ENCODE peak calls at places on chromosomes 12 and 14, in six cellular contexts. P, D, T, I, R and W are unnamed samples.

GRCh38 chr12:58341791-58342190 is 400.4 kb downstream of the ATP23 start:
- DNase-seq in P (no peak), D (no peak), T (peak; percentile 34), R (peak; percentile 76), I (peak; percentile 18), W (no peak)

GRCh38 chr12:118544569-118544968 is 168.2 kb downstream of the SUDS3 start:
- DNase-seq in P (no peak), I (no peak), R (peak; percentile 5), D (no peak), T (peak; percentile 90), W (no peak)

GRCh38 chr12:93245543-93245942 is 132.2 kb upstream of the NUDT4 start:
- DNase-seq in I (no peak), R (no peak), P (peak; percentile 28), T (no peak), D (no peak), W (no peak)

GRCh38 chr14:105420976-105421674 is 1.5 kb downstream of the MTA1 start:
- DNase-seq in T (no peak), D (no peak), I (no peak), R (no peak), P (no peak), W (no peak)

GRCh38 chr14:33564774-33565630 is 385.9 kb downstream of the EGLN3 start:
- DNase-seq in T (peak; percentile 88), R (peak; percentile 30), I (no peak), D (no peak), P (no peak), W (no peak)

GRCh38 chr14:98931911-98932310 is 340.1 kb downstream of the BCL11B start:
- DNase-seq in D (no peak), R (no peak), I (no peak), P (peak; percentile 27), T (no peak), W (no peak)

GRCh38 chr14:91116913-91117588 is 3.2 kb downstream of the DGLUCY start:
- DNase-seq in D (no peak), T (no peak), P (no peak), I (no peak), R (no peak), W (no peak)

GRCh38 chr14:65833256-65833880 is 420.8 kb downstream of the FUT8 start:
- DNase-seq in R (peak; percentile 39), D (no peak), P (no peak), T (no peak), I (no peak), W (no peak)

GRCh38 chr12:13257356-13257875 is 60.9 kb downstream of the EMP1 start:
- DNase-seq in I (no peak), T (no peak), P (no peak), R (no peak), D (no peak), W (no peak)

GRCh38 chr12:51926718-51927117 is 19.4 kb downstream of the ACVRL1 start:
- DNase-seq in D (peak; percentile 39), T (peak; percentile 46), P (peak; percentile 25), I (no peak), R (peak; percentile 26), W (no peak)

GRCh38 chr14:30958555-30959407 is 66.7 kb upstream of the AP4S1 start:
- DNase-seq in I (no peak), P (no peak), T (no peak), R (no peak), D (no peak), W (no peak)

GRCh38 chr12:15505616-15506015 is 183.3 kb downstream of the PTPRO start:
- DNase-seq in D (no peak), T (no peak), P (no peak), I (no peak), R (no peak), W (no peak)

GRCh38 chr12:98970210-98970609 is 325.1 kb downstream of the APAF1 start:
- DNase-seq in T (no peak), I (no peak), D (no peak), R (no peak), P (no peak), W (no peak)

GRCh38 chr14:79573486-79573885 is 637.8 kb downstream of the DIO2 start:
- DNase-seq in R (no peak), T (peak; percentile 7), P (no peak), I (no peak), D (no peak), W (no peak)

GRCh38 chr12:93317227-93317626 is 60.5 kb upstream of the NUDT4 start:
- DNase-seq in T (peak; percentile 9), I (no peak), R (no peak), D (no peak), P (no peak), W (no peak)

GRCh38 chr14:22410497-22410896 is 178.5 kb downstream of the DAD1 start:
- DNase-seq in D (no peak), I (no peak), T (no peak), P (no peak), R (no peak), W (no peak)

GRCh38 chr12:2231956-2232355 is 179.2 kb downstream of the CACNA1C start:
- DNase-seq in T (no peak), R (peak; percentile 32), I (no peak), D (no peak), P (no peak), W (no peak)

GRCh38 chr12:70467908-70468733 is 102.0 kb downstream of the KCNMB4 start:
- DNase-seq in I (no peak), P (no peak), R (no peak), T (no peak), D (no peak), W (no peak)

GRCh38 chr12:10673660-10674384 is at the start of gene STYK1:
- DNase-seq in I (no peak), R (peak; percentile 20), P (peak; percentile 50), T (peak; percentile 77), D (peak; percentile 75), W (peak; percentile 50)

GRCh38 chr14:35632276-35633071 is 98.5 kb downstream of the INSM2 start:
- DNase-seq in P (no peak), I (peak; percentile 83), T (no peak), R (peak; percentile 66), D (no peak), W (no peak)

GRCh38 chr12:54471793-54472192 is 1.6 kb downstream of the GTSF1 start:
- DNase-seq in I (no peak), P (no peak), D (no peak), T (no peak), R (no peak), W (no peak)

GRCh38 chr12:129127771-129128170 is 274.5 kb downstream of the GLT1D1 start:
- DNase-seq in R (no peak), I (no peak), D (no peak), P (no peak), T (no peak), W (no peak)

GRCh38 chr14:59175404-59175803 is 13.1 kb upstream of the DAAM1 start:
- DNase-seq in P (no peak), T (no peak), D (no peak), I (no peak), R (no peak), W (no peak)

GRCh38 chr14:96122496-96122895 is 82.1 kb upstream of the BDKRB2 start:
- DNase-seq in R (no peak), D (no peak), I (no peak), P (no peak), T (peak; percentile 98), W (no peak)

GRCh38 chr12:48936379-48936979 is 11.2 kb upstream of the FKBP11 start:
- DNase-seq in I (peak; percentile 27), D (peak; percentile 79), T (peak; percentile 78), P (peak; percentile 65), R (peak; percentile 73), W (peak; percentile 80)

GRCh38 chr12:26791328-26791791 is 41.6 kb downstream of the ITPR2 start:
- DNase-seq in T (peak; percentile 34), R (peak; percentile 77), D (no peak), P (no peak), I (no peak), W (no peak)

GRCh38 chr12:132664206-132665148 is 22.7 kb downstream of the POLE start:
- DNase-seq in T (no peak), I (no peak), R (no peak), D (no peak), P (no peak), W (no peak)

GRCh38 chr12:25014961-25015360 is 66.1 kb upstream of the BCAT1 start:
- DNase-seq in D (no peak), I (no peak), R (no peak), T (peak; percentile 11), P (no peak), W (no peak)

GRCh38 chr14:51674294-51675002 is 22.7 kb downstream of the FRMD6 start:
- DNase-seq in P (no peak), R (peak; percentile 75), D (no peak), T (peak; percentile 90), I (no peak), W (no peak)

GRCh38 chr12:100661300-100661951 is 87.9 kb downstream of the GAS2L3 start:
- DNase-seq in R (peak; percentile 26), T (peak; percentile 64), I (no peak), D (no peak), P (no peak), W (no peak)

GRCh38 chr14:92938235-92938875 is 15.4 kb downstream of the CHGA start:
- DNase-seq in T (peak; percentile 11), D (no peak), R (no peak), I (peak; percentile 52), P (no peak), W (no peak)